ENCODE peak calls at places on chromosomes 5 and 9, in ten cellular contexts. One of them, this sample, is unnamed.

GRCh38 chr5:135107101-135107500 is 73.1 kb upstream of the PITX1 start:
- DNase-seq in brain microvascular endothelial cell: no peak
- DNase-seq in neural progenitor cell: no peak
- DNase-seq in NCI-H510A: no peak
- DNase-seq in lower lobe of right lung: no peak
- DNase-seq in GM13976: no peak
- DNase-seq in stimulated activated CD4-positive, alpha-beta T cell treated with anti-CD3 and anti-CD28 coated beads, TNF-alpha, amount 100 ng/mL, for 1 hour: no peak
- DNase-seq in foreskin keratinocyte: no peak
- DNase-seq in substantia nigra: no peak
- DNase-seq in hippocampal formation: no peak
- DNase-seq in this sample: no peak

GRCh38 chr9:78040726-78041125 is 9.1 kb upstream of the GNAQ start:
- DNase-seq in brain microvascular endothelial cell: no peak
- DNase-seq in neural progenitor cell: no peak
- DNase-seq in NCI-H510A: no peak
- DNase-seq in lower lobe of right lung: no peak
- DNase-seq in GM13976: no peak
- DNase-seq in stimulated activated CD4-positive, alpha-beta T cell treated with anti-CD3 and anti-CD28 coated beads, TNF-alpha, amount 100 ng/mL, for 1 hour: no peak
- DNase-seq in foreskin keratinocyte: no peak
- DNase-seq in substantia nigra: no peak
- DNase-seq in hippocampal formation: no peak
- DNase-seq in this sample: no peak

GRCh38 chr5:73120222-73121108 is at the start of gene TMEM171:
- DNase-seq in brain microvascular endothelial cell: peak; percentile 20
- DNase-seq in neural progenitor cell: peak; percentile 87
- DNase-seq in NCI-H510A: no peak
- DNase-seq in lower lobe of right lung: peak; percentile 71
- DNase-seq in GM13976: no peak
- DNase-seq in stimulated activated CD4-positive, alpha-beta T cell treated with anti-CD3 and anti-CD28 coated beads, TNF-alpha, amount 100 ng/mL, for 1 hour: no peak
- DNase-seq in foreskin keratinocyte: no peak
- DNase-seq in substantia nigra: no peak
- DNase-seq in hippocampal formation: peak; percentile 3
- DNase-seq in this sample: no peak

GRCh38 chr9:112084907-112085306 is 90.2 kb downstream of the SUSD1 start:
- DNase-seq in brain microvascular endothelial cell: no peak
- DNase-seq in neural progenitor cell: no peak
- DNase-seq in NCI-H510A: no peak
- DNase-seq in lower lobe of right lung: no peak
- DNase-seq in GM13976: no peak
- DNase-seq in stimulated activated CD4-positive, alpha-beta T cell treated with anti-CD3 and anti-CD28 coated beads, TNF-alpha, amount 100 ng/mL, for 1 hour: no peak
- DNase-seq in foreskin keratinocyte: no peak
- DNase-seq in substantia nigra: no peak
- DNase-seq in hippocampal formation: no peak
- DNase-seq in this sample: no peak

GRCh38 chr5:67581203-67581602 is 384.6 kb upstream of the CD180 start:
- DNase-seq in brain microvascular endothelial cell: no peak
- DNase-seq in neural progenitor cell: no peak
- DNase-seq in NCI-H510A: no peak
- DNase-seq in lower lobe of right lung: no peak
- DNase-seq in GM13976: no peak
- DNase-seq in stimulated activated CD4-positive, alpha-beta T cell treated with anti-CD3 and anti-CD28 coated beads, TNF-alpha, amount 100 ng/mL, for 1 hour: no peak
- DNase-seq in foreskin keratinocyte: peak; percentile 77
- DNase-seq in substantia nigra: no peak
- DNase-seq in hippocampal formation: no peak
- DNase-seq in this sample: peak; percentile 31

GRCh38 chr9:90102292-90102901 is 497.6 kb downstream of the GADD45G start:
- DNase-seq in brain microvascular endothelial cell: peak; percentile 88
- DNase-seq in neural progenitor cell: peak; percentile 90
- DNase-seq in NCI-H510A: peak; percentile 92
- DNase-seq in lower lobe of right lung: peak; percentile 88
- DNase-seq in GM13976: peak; percentile 87
- DNase-seq in stimulated activated CD4-positive, alpha-beta T cell treated with anti-CD3 and anti-CD28 coated beads, TNF-alpha, amount 100 ng/mL, for 1 hour: peak; percentile 50
- DNase-seq in foreskin keratinocyte: peak; percentile 80
- DNase-seq in substantia nigra: peak; percentile 48
- DNase-seq in hippocampal formation: peak; percentile 40
- DNase-seq in this sample: peak; percentile 62

GRCh38 chr9:35691325-35691631 is 1.6 kb upstream of the TPM2 start:
- DNase-seq in brain microvascular endothelial cell: no peak
- DNase-seq in neural progenitor cell: peak; percentile 45
- DNase-seq in NCI-H510A: no peak
- DNase-seq in lower lobe of right lung: no peak
- DNase-seq in GM13976: no peak
- DNase-seq in stimulated activated CD4-positive, alpha-beta T cell treated with anti-CD3 and anti-CD28 coated beads, TNF-alpha, amount 100 ng/mL, for 1 hour: no peak
- DNase-seq in foreskin keratinocyte: no peak
- DNase-seq in substantia nigra: no peak
- DNase-seq in hippocampal formation: no peak
- DNase-seq in this sample: no peak

GRCh38 chr9:17625644-17626388 is 47.0 kb downstream of the SH3GL2 start:
- DNase-seq in brain microvascular endothelial cell: no peak
- DNase-seq in neural progenitor cell: no peak
- DNase-seq in NCI-H510A: peak; percentile 25
- DNase-seq in lower lobe of right lung: no peak
- DNase-seq in GM13976: no peak
- DNase-seq in stimulated activated CD4-positive, alpha-beta T cell treated with anti-CD3 and anti-CD28 coated beads, TNF-alpha, amount 100 ng/mL, for 1 hour: no peak
- DNase-seq in foreskin keratinocyte: peak; percentile 51
- DNase-seq in substantia nigra: no peak
- DNase-seq in hippocampal formation: no peak
- DNase-seq in this sample: peak; percentile 72

GRCh38 chr5:66881475-66882161 is 285.4 kb downstream of the MAST4 start:
- DNase-seq in brain microvascular endothelial cell: no peak
- DNase-seq in neural progenitor cell: no peak
- DNase-seq in NCI-H510A: no peak
- DNase-seq in lower lobe of right lung: no peak
- DNase-seq in GM13976: no peak
- DNase-seq in stimulated activated CD4-positive, alpha-beta T cell treated with anti-CD3 and anti-CD28 coated beads, TNF-alpha, amount 100 ng/mL, for 1 hour: no peak
- DNase-seq in foreskin keratinocyte: peak; percentile 87
- DNase-seq in substantia nigra: no peak
- DNase-seq in hippocampal formation: no peak
- DNase-seq in this sample: no peak

GRCh38 chr9:77743381-77743780 is 95.3 kb upstream of the GNA14 start:
- DNase-seq in brain microvascular endothelial cell: no peak
- DNase-seq in neural progenitor cell: no peak
- DNase-seq in NCI-H510A: no peak
- DNase-seq in lower lobe of right lung: no peak
- DNase-seq in GM13976: no peak
- DNase-seq in stimulated activated CD4-positive, alpha-beta T cell treated with anti-CD3 and anti-CD28 coated beads, TNF-alpha, amount 100 ng/mL, for 1 hour: no peak
- DNase-seq in foreskin keratinocyte: no peak
- DNase-seq in substantia nigra: no peak
- DNase-seq in hippocampal formation: no peak
- DNase-seq in this sample: no peak

GRCh38 chr9:95142728-95143127 is 174.8 kb downstream of the FANCC start:
- DNase-seq in brain microvascular endothelial cell: no peak
- DNase-seq in neural progenitor cell: no peak
- DNase-seq in NCI-H510A: no peak
- DNase-seq in lower lobe of right lung: no peak
- DNase-seq in GM13976: peak; percentile 1
- DNase-seq in stimulated activated CD4-positive, alpha-beta T cell treated with anti-CD3 and anti-CD28 coated beads, TNF-alpha, amount 100 ng/mL, for 1 hour: no peak
- DNase-seq in foreskin keratinocyte: no peak
- DNase-seq in substantia nigra: no peak
- DNase-seq in hippocampal formation: no peak
- DNase-seq in this sample: no peak

GRCh38 chr9:21902112-21902511 is 92.1 kb downstream of the CDKN2A start:
- DNase-seq in brain microvascular endothelial cell: no peak
- DNase-seq in neural progenitor cell: no peak
- DNase-seq in NCI-H510A: no peak
- DNase-seq in lower lobe of right lung: no peak
- DNase-seq in GM13976: no peak
- DNase-seq in stimulated activated CD4-positive, alpha-beta T cell treated with anti-CD3 and anti-CD28 coated beads, TNF-alpha, amount 100 ng/mL, for 1 hour: no peak
- DNase-seq in foreskin keratinocyte: peak; percentile 26
- DNase-seq in substantia nigra: no peak
- DNase-seq in hippocampal formation: no peak
- DNase-seq in this sample: no peak

GRCh38 chr9:16135916-16136315 is 583.1 kb downstream of the CCDC171 start:
- DNase-seq in brain microvascular endothelial cell: no peak
- DNase-seq in neural progenitor cell: no peak
- DNase-seq in NCI-H510A: no peak
- DNase-seq in lower lobe of right lung: no peak
- DNase-seq in GM13976: no peak
- DNase-seq in stimulated activated CD4-positive, alpha-beta T cell treated with anti-CD3 and anti-CD28 coated beads, TNF-alpha, amount 100 ng/mL, for 1 hour: no peak
- DNase-seq in foreskin keratinocyte: no peak
- DNase-seq in substantia nigra: no peak
- DNase-seq in hippocampal formation: no peak
- DNase-seq in this sample: no peak

GRCh38 chr5:124692324-124692723 is 54.1 kb downstream of the ZNF608 start:
- DNase-seq in brain microvascular endothelial cell: peak; percentile 49
- DNase-seq in neural progenitor cell: no peak
- DNase-seq in NCI-H510A: no peak
- DNase-seq in lower lobe of right lung: no peak
- DNase-seq in GM13976: no peak
- DNase-seq in stimulated activated CD4-positive, alpha-beta T cell treated with anti-CD3 and anti-CD28 coated beads, TNF-alpha, amount 100 ng/mL, for 1 hour: no peak
- DNase-seq in foreskin keratinocyte: no peak
- DNase-seq in substantia nigra: no peak
- DNase-seq in hippocampal formation: no peak
- DNase-seq in this sample: no peak

GRCh38 chr5:132662925-132663770 is 5.2 kb downstream of the IL13 start:
- DNase-seq in brain microvascular endothelial cell: no peak
- DNase-seq in neural progenitor cell: no peak
- DNase-seq in NCI-H510A: no peak
- DNase-seq in lower lobe of right lung: no peak
- DNase-seq in GM13976: peak; percentile 88
- DNase-seq in stimulated activated CD4-positive, alpha-beta T cell treated with anti-CD3 and anti-CD28 coated beads, TNF-alpha, amount 100 ng/mL, for 1 hour: no peak
- DNase-seq in foreskin keratinocyte: no peak
- DNase-seq in substantia nigra: no peak
- DNase-seq in hippocampal formation: no peak
- DNase-seq in this sample: no peak

GRCh38 chr5:89307972-89308371 is 425.0 kb upstream of the MEF2C start:
- DNase-seq in brain microvascular endothelial cell: no peak
- DNase-seq in neural progenitor cell: no peak
- DNase-seq in NCI-H510A: no peak
- DNase-seq in lower lobe of right lung: no peak
- DNase-seq in GM13976: no peak
- DNase-seq in stimulated activated CD4-positive, alpha-beta T cell treated with anti-CD3 and anti-CD28 coated beads, TNF-alpha, amount 100 ng/mL, for 1 hour: no peak
- DNase-seq in foreskin keratinocyte: no peak
- DNase-seq in substantia nigra: no peak
- DNase-seq in hippocampal formation: no peak
- DNase-seq in this sample: no peak

GRCh38 chr5:91059409-91059808 is 323.7 kb downstream of the ARRDC3 start:
- DNase-seq in brain microvascular endothelial cell: no peak
- DNase-seq in neural progenitor cell: no peak
- DNase-seq in NCI-H510A: no peak
- DNase-seq in lower lobe of right lung: no peak
- DNase-seq in GM13976: peak; percentile 56
- DNase-seq in stimulated activated CD4-positive, alpha-beta T cell treated with anti-CD3 and anti-CD28 coated beads, TNF-alpha, amount 100 ng/mL, for 1 hour: no peak
- DNase-seq in foreskin keratinocyte: no peak
- DNase-seq in substantia nigra: no peak
- DNase-seq in hippocampal formation: no peak
- DNase-seq in this sample: no peak

GRCh38 chr5:111857633-111858032 is 100.6 kb upstream of the NREP start:
- DNase-seq in brain microvascular endothelial cell: no peak
- DNase-seq in neural progenitor cell: no peak
- DNase-seq in NCI-H510A: no peak
- DNase-seq in lower lobe of right lung: no peak
- DNase-seq in GM13976: no peak
- DNase-seq in stimulated activated CD4-positive, alpha-beta T cell treated with anti-CD3 and anti-CD28 coated beads, TNF-alpha, amount 100 ng/mL, for 1 hour: no peak
- DNase-seq in foreskin keratinocyte: no peak
- DNase-seq in substantia nigra: no peak
- DNase-seq in hippocampal formation: no peak
- DNase-seq in this sample: no peak

GRCh38 chr9:127561491-127562270 is 50.4 kb upstream of the STXBP1 start:
- DNase-seq in brain microvascular endothelial cell: peak; percentile 98
- DNase-seq in neural progenitor cell: peak; percentile 44
- DNase-seq in NCI-H510A: no peak
- DNase-seq in lower lobe of right lung: peak; percentile 88
- DNase-seq in GM13976: no peak
- DNase-seq in stimulated activated CD4-positive, alpha-beta T cell treated with anti-CD3 and anti-CD28 coated beads, TNF-alpha, amount 100 ng/mL, for 1 hour: no peak
- DNase-seq in foreskin keratinocyte: peak; percentile 100
- DNase-seq in substantia nigra: no peak
- DNase-seq in hippocampal formation: no peak
- DNase-seq in this sample: peak; percentile 100

GRCh38 chr9:81377310-81377709 is 312.0 kb downstream of the TLE1 start:
- DNase-seq in brain microvascular endothelial cell: no peak
- DNase-seq in neural progenitor cell: no peak
- DNase-seq in NCI-H510A: no peak
- DNase-seq in lower lobe of right lung: no peak
- DNase-seq in GM13976: no peak
- DNase-seq in stimulated activated CD4-positive, alpha-beta T cell treated with anti-CD3 and anti-CD28 coated beads, TNF-alpha, amount 100 ng/mL, for 1 hour: no peak
- DNase-seq in foreskin keratinocyte: no peak
- DNase-seq in substantia nigra: no peak
- DNase-seq in hippocampal formation: no peak
- DNase-seq in this sample: no peak

GRCh38 chr9:32728181-32728580 is 55.2 kb upstream of the TMEM215 start:
- DNase-seq in brain microvascular endothelial cell: no peak
- DNase-seq in neural progenitor cell: no peak
- DNase-seq in NCI-H510A: no peak
- DNase-seq in lower lobe of right lung: no peak
- DNase-seq in GM13976: no peak
- DNase-seq in stimulated activated CD4-positive, alpha-beta T cell treated with anti-CD3 and anti-CD28 coated beads, TNF-alpha, amount 100 ng/mL, for 1 hour: no peak
- DNase-seq in foreskin keratinocyte: no peak
- DNase-seq in substantia nigra: no peak
- DNase-seq in hippocampal formation: no peak
- DNase-seq in this sample: no peak

This sample was measured in HT1080.